ENCODE peak calls at places on chromosomes 5 and 9, in four cellular contexts. Y is uterus, L is fibroblast of the aortic adventitia, Z is ovary. U is an unnamed sample.

GRCh38 chr5:124538196-124538595 is 208.2 kb downstream of the ZNF608 start:
- DNase-seq in Z (no peak), L (no peak), Y (no peak), U (no peak)

GRCh38 chr9:91768977-91769916 is 180.8 kb downstream of the ROR2 start:
- DNase-seq in L (no peak), Y (no peak), Z (no peak), U (no peak)

GRCh38 chr5:93599427-93600146 is 16.6 kb downstream of the NR2F1 start:
- DNase-seq in Y (no peak), L (no peak), Z (no peak), U (no peak)

GRCh38 chr5:69444127-69444754 is 29.3 kb downstream of the MARVELD2 start:
- DNase-seq in L (no peak), Y (no peak), Z (no peak), U (no peak)

GRCh38 chr9:108478431-108478837 is 377.4 kb downstream of the ACTL7B start:
- DNase-seq in L (peak), Z (no peak), Y (peak), U (no peak)

GRCh38 chr5:5323551-5323950 is 98.9 kb upstream of the ICE1 start:
- DNase-seq in L (no peak), Y (no peak), Z (no peak), U (no peak)

GRCh38 chr5:159310492-159310891 is 19.8 kb downstream of the IL12B start:
- DNase-seq in L (no peak), Z (no peak), Y (no peak), U (no peak)

GRCh38 chr5:173204185-173204979 is 30.6 kb downstream of the NKX2-5 start:
- DNase-seq in Z (no peak), Y (no peak), L (peak), U (no peak)

GRCh38 chr9:22170162-22170932 is 161.2 kb upstream of the CDKN2B start:
- DNase-seq in Z (no peak), L (peak), Y (no peak), U (no peak)

GRCh38 chr5:87826507-87826906 is 413.8 kb upstream of the CCNH start:
- DNase-seq in L (no peak), Z (no peak), Y (no peak), U (no peak)

GRCh38 chr5:119123280-119123679 is 52.4 kb downstream of the DMXL1 start:
- DNase-seq in Y (no peak), Z (no peak), L (no peak), U (no peak)
- TF ChIP-seq CTCF in Y (no peak), Z (no peak), L (no peak), U (no peak)

GRCh38 chr9:9341203-9341602 is 1271.6 kb downstream of the PTPRD start:
- DNase-seq in L (no peak), Y (no peak), Z (no peak), U (no peak)

DNA sequence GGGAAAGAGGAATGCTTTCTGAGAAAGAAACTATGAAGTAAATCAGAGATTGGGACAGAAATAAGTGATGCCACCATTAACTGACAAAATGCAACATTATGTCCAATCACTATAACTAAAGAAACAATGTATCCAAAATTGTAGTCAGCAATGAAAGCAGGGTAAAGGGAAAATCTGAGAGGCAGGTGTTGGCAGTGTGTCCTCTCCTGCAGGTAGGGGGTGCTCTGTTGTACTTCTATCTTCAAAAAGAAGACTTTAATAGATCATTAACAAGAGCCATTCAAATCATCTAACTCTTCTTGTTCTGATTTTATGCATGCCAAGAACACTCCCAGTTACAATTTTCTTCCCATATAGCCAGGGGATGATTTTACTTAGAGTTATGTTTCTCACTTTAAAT is 1275.7 kb downstream of the PTPRD start:
- DNase-seq in Y (no peak), L (no peak), Z (no peak), U (no peak)
- TF ChIP-seq CTCF in Y (no peak), L (no peak), Z (no peak), U (no peak)

GRCh38 chr5:153429734-153430133 is 60.7 kb upstream of the GRIA1 start:
- DNase-seq in Y (no peak), L (no peak), Z (no peak), U (no peak)

DNA sequence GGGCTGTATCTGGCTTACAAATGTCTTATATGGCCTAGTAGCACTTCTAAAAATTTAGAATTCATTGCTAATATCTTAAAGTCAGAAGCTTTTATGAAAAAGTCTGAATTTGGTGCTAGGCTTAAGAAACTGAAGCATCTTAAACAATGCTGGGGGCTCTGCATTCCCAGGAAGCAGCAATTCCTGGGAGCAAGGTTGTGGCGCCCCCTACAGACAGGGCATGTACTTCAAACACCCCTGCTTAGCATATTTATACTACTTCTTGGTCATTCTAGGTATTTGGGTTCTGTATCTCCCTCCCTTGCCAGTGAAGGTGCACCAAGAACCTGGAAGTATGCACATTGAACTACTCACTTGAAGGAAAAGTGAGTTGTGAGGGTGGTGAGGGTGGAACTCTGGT is 64.6 kb upstream of the GRIA1 start:
- DNase-seq in Z (no peak), L (no peak), Y (no peak), U (no peak)
- TF ChIP-seq CTCF in Z (no peak), L (no peak), Y (no peak), U (no peak)

GRCh38 chr9:109886050-109886449 is 106.1 kb downstream of the PALM2AKAP2 start:
- DNase-seq in L (peak), Y (no peak), Z (no peak), U (peak)

GRCh38 chr9:109875495-109875894 is 95.5 kb downstream of the PALM2AKAP2 start:
- DNase-seq in L (no peak), Y (no peak), Z (no peak), U (no peak)

GRCh38 chr9:109883623-109884022 is 103.6 kb downstream of the PALM2AKAP2 start:
- DNase-seq in Y (no peak), Z (no peak), L (no peak), U (no peak)

DNA sequence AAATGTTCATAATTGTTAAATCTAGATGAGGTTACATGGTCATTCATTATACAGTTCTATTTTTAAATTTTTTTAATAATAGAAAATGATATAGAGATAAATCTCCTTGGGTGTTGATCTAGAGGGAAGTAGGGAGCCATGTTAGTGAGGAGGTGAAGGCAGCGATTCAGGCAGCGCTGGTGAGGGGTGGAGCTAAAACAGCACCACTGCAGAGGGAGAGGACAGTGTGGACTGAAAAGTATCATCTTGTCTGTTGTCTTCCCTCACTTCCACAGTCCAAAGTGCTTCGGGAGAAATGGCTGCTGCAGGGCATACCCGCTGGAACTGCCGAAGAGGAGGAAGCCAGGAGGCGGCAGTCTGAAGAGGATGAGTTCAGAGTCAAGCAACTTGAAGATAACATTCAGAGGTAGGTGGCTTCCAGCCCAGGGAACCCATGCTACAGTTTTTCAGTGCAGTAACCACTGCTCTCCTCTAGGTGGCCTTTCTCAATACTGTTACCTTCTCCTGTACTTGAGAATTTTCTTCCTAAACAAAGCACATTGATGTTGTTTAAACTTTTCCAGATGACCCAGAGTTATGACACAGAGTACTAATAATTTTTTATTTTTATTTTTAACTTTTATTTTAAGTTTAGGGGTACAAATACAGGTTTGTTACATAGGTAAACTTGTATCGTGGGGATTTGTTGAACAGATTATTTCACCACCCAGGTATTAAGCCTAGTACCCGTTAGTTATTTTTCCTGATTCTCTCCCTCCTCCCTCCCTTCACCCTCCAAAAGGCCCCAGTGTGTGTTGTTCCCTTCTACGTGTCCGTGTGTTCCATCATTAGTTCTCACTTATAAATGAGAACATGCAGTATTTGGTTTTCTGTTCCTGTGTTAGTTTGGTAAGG is 100.5 kb downstream of the PALM2AKAP2 start:
- DNase-seq in L (peak), Y (no peak), Z (no peak), U (no peak)
- TF ChIP-seq CTCF in L (peak), Y (no peak), Z (no peak), U (peak)